ENCODE peak calls at places on chromosome 7, in five cellular contexts. I is non-pigmented ciliary epithelial cell; N is activated CD4-positive, alpha-beta T cell treated with anti-CD3 and anti-CD28 coated beads, Interleukin-2, amount 10 ng/mL, durations not matched to agents 7 days and 5 days; T is occipital lobe; A is endodermal cell. S is an unnamed sample.

GRCh38 chr7:140631602-140632001 is 9.0 kb downstream of the DENND2A start:
- DNase-seq in T (no peak), N (no peak), A (no peak), I (no peak), S (no peak)

GRCh38 chr7:90938371-90938770 is 325.9 kb upstream of the FZD1 start:
- DNase-seq in T (no peak), I (no peak), A (no peak), N (no peak), S (no peak)

GRCh38 chr7:150860291-150860977 is 8.1 kb downstream of the AOC1 start:
- DNase-seq in I (no peak), A (peak; percentile 38), N (no peak), T (no peak), S (no peak)

GRCh38 chr7:138608292-138608691 is 92.9 kb downstream of the SVOPL start:
- DNase-seq in N (no peak), A (no peak), I (peak; percentile 44), T (no peak), S (no peak)

GRCh38 chr7:19235680-19236079 is 90.5 kb upstream of the FERD3L start:
- DNase-seq in I (no peak), T (no peak), N (no peak), A (no peak), S (no peak)

GRCh38 chr7:132118641-132119040 is 457.6 kb downstream of the PLXNA4 start:
- DNase-seq in A (no peak), T (no peak), N (no peak), I (no peak), S (no peak)

GRCh38 chr7:54833021-54833467 is 74.0 kb upstream of the SEC61G start:
- DNase-seq in N (no peak), I (no peak), A (no peak), T (no peak), S (no peak)

GRCh38 chr7:117859246-117859812 is 13.9 kb downstream of the CTTNBP2 start:
- DNase-seq in T (no peak), N (no peak), A (no peak), I (no peak), S (no peak)

GRCh38 chr7:96284838-96285237 is 37.1 kb downstream of the SLC25A13 start:
- DNase-seq in A (no peak), N (no peak), T (no peak), I (no peak), S (no peak)

GRCh38 chr7:92707435-92707834 is 117.2 kb upstream of the FAM133B start:
- DNase-seq in N (no peak), A (no peak), I (no peak), T (no peak), S (no peak)